ENCODE peak calls at places on chromosomes 7 and 10, in six cellular contexts. X, N, D, Z, T and G are unnamed samples.
A peak's percentile ranks its signal among the peaks of the same experiment; 100 is the strongest.

GRCh38 chr10:77943086-77943901 is 16.7 kb upstream of the DLG5 start:
- DNase-seq in X (no peak), N (peak; percentile 71), D (no peak), Z (peak; percentile 82), T (peak; percentile 31), G (no peak)

GRCh38 chr7:141039366-141039765 is 24.6 kb upstream of the MRPS33 start:
- DNase-seq in X (no peak), N (no peak), D (no peak), Z (peak; percentile 64), T (no peak), G (no peak)

GRCh38 chr7:82204694-82205093 is 238.9 kb downstream of the CACNA2D1 start:
- DNase-seq in X (no peak), N (no peak), D (no peak), Z (peak; percentile 59), T (peak; percentile 43), G (no peak)

GRCh38 chr7:102152672-102153585 is 133.7 kb upstream of the SH2B2 start:
- DNase-seq in X (no peak), N (no peak), D (no peak), Z (no peak), T (no peak), G (no peak)

GRCh38 chr10:35876248-35876647 is 234.2 kb upstream of the FZD8 start:
- DNase-seq in X (no peak), N (no peak), D (no peak), Z (peak; percentile 85), T (no peak), G (no peak)

GRCh38 chr7:128431754-128432153 is 22.0 kb upstream of the IMPDH1 start:
- DNase-seq in X (no peak), N (no peak), D (no peak), Z (no peak), T (no peak), G (no peak)

GRCh38 chr10:70174058-70174741 is 3.9 kb upstream of the SAR1A start:
- DNase-seq in X (no peak), N (no peak), D (peak; percentile 61), Z (no peak), T (no peak), G (no peak)

GRCh38 chr10:86449926-86450558 is 71.5 kb downstream of the WAPL start:
- DNase-seq in X (no peak), N (no peak), D (no peak), Z (no peak), T (peak; percentile 71), G (no peak)

GRCh38 chr10:94546058-94546595 is 539 bp downstream of the HELLS start:
- DNase-seq in X (no peak), N (peak; percentile 46), D (peak; percentile 12), Z (peak; percentile 39), T (peak; percentile 50), G (no peak)

GRCh38 chr10:110420401-110421193 is 77.1 kb upstream of the DUSP5 start:
- DNase-seq in X (no peak), N (no peak), D (no peak), Z (peak; percentile 52), T (no peak), G (no peak)

GRCh38 chr7:610531-611280 is 91.1 kb upstream of the PDGFA start:
- DNase-seq in X (no peak), N (no peak), D (no peak), Z (no peak), T (no peak), G (no peak)

GRCh38 chr7:154919324-154920222 is 83.4 kb downstream of the PAXIP1 start:
- DNase-seq in X (no peak), N (no peak), D (no peak), Z (no peak), T (no peak), G (no peak)

GRCh38 chr10:6348091-6348862 is 145.5 kb downstream of the PFKFB3 start:
- DNase-seq in X (peak; percentile 60), N (no peak), D (peak; percentile 92), Z (peak; percentile 24), T (peak; percentile 93), G (peak; percentile 90)

GRCh38 chr7:108066486-108066885 is 63.5 kb upstream of the LAMB1 start:
- DNase-seq in X (no peak), N (no peak), D (no peak), Z (no peak), T (no peak), G (no peak)

GRCh38 chr10:5628366-5628765 is 38.0 kb downstream of the ASB13 start:
- DNase-seq in X (no peak), N (no peak), D (no peak), Z (peak; percentile 26), T (no peak), G (no peak)

GRCh38 chr7:128869944-128870285 is 7.3 kb downstream of the ATP6V1F start:
- DNase-seq in X (no peak), N (no peak), D (no peak), Z (no peak), T (no peak), G (peak; percentile 32)

GRCh38 chr10:79415736-79416577 is 29.5 kb downstream of the ZCCHC24 start:
- DNase-seq in X (no peak), N (no peak), D (no peak), Z (no peak), T (no peak), G (no peak)

GRCh38 chr10:99809931-99810615 is 27.6 kb downstream of the ABCC2 start:
- DNase-seq in X (no peak), N (no peak), D (no peak), Z (no peak), T (no peak), G (no peak)

GRCh38 chr10:6833458-6834011 is 253.5 kb upstream of the PRKCQ start:
- DNase-seq in X (no peak), N (no peak), D (no peak), Z (no peak), T (no peak), G (no peak)

GRCh38 chr7:92698237-92698841 is 108.1 kb upstream of the FAM133B start:
- DNase-seq in X (no peak), N (peak; percentile 25), D (no peak), Z (peak; percentile 96), T (no peak), G (no peak)

GRCh38 chr7:39753823-39754325 is 130.5 kb downstream of the RALA start:
- DNase-seq in X (no peak), N (no peak), D (no peak), Z (no peak), T (no peak), G (no peak)

GRCh38 chr10:12699258-12699700 is 302.2 kb downstream of the CCDC3 start:
- DNase-seq in X (no peak), N (no peak), D (no peak), Z (no peak), T (no peak), G (no peak)

GRCh38 chr10:50375051-50375452 is 123.7 kb upstream of the ASAH2 start:
- DNase-seq in X (no peak), N (no peak), D (no peak), Z (no peak), T (peak; percentile 64), G (no peak)

GRCh38 chr10:1061930-1062769 is 6.0 kb downstream of the WDR37 start:
- DNase-seq in X (no peak), N (no peak), D (no peak), Z (peak; percentile 77), T (no peak), G (no peak)

GRCh38 chr10:125146791-125147604 is 13.4 kb downstream of the CTBP2 start:
- DNase-seq in X (no peak), N (peak; percentile 44), D (no peak), Z (peak; percentile 88), T (peak; percentile 47), G (peak; percentile 11)

GRCh38 chr7:131654668-131655326 is 98.4 kb upstream of the PODXL start:
- DNase-seq in X (peak; percentile 61), N (peak; percentile 83), D (peak; percentile 84), Z (peak; percentile 76), T (peak; percentile 80), G (peak; percentile 84)

GRCh38 chr7:51244053-51244452 is 72.6 kb downstream of the COBL start:
- DNase-seq in X (no peak), N (no peak), D (no peak), Z (no peak), T (no peak), G (no peak)

GRCh38 chr10:22604314-22605091 is 109.9 kb downstream of the PIP4K2A start:
- DNase-seq in X (no peak), N (no peak), D (no peak), Z (no peak), T (no peak), G (no peak)

GRCh38 chr10:132001238-132001977 is 19.7 kb upstream of the BNIP3 start:
- DNase-seq in X (no peak), N (peak; percentile 63), D (no peak), Z (no peak), T (no peak), G (no peak)

GRCh38 chr7:107742678-107743566 is 1.0 kb upstream of the CBLL1 start:
- DNase-seq in X (no peak), N (peak; percentile 85), D (no peak), Z (no peak), T (peak; percentile 93), G (no peak)

GRCh38 chr10:132707776-132708171 is 78.2 kb downstream of the NKX6-2 start:
- DNase-seq in X (no peak), N (no peak), D (no peak), Z (no peak), T (no peak), G (no peak)

GRCh38 chr10:124005091-124005490 is 88.3 kb downstream of the CHST15 start:
- DNase-seq in X (no peak), N (no peak), D (no peak), Z (no peak), T (no peak), G (no peak)

GRCh38 chr7:25842201-25842726 is 309.7 kb upstream of the NFE2L3 start:
- DNase-seq in X (no peak), N (peak; percentile 70), D (no peak), Z (no peak), T (no peak), G (no peak)

GRCh38 chr10:132536964-132537712 is 449 bp upstream of the INPP5A start:
- DNase-seq in X (peak; percentile 100), N (peak; percentile 97), D (peak; percentile 100), Z (peak; percentile 99), T (peak; percentile 99), G (peak; percentile 100)

GRCh38 chr10:54940418-54940817 is 139.4 kb upstream of the PCDH15 start:
- DNase-seq in X (no peak), N (no peak), D (no peak), Z (no peak), T (no peak), G (no peak)

GRCh38 chr10:75499556-75499955 is 68.1 kb downstream of the LRMDA start:
- DNase-seq in X (no peak), N (no peak), D (no peak), Z (no peak), T (no peak), G (no peak)

GRCh38 chr7:79290841-79291497 is 162.5 kb downstream of the MAGI2 start:
- DNase-seq in X (no peak), N (no peak), D (no peak), Z (peak; percentile 56), T (no peak), G (no peak)

GRCh38 chr10:1153805-1154351 is 97.7 kb downstream of the WDR37 start:
- DNase-seq in X (no peak), N (no peak), D (no peak), Z (no peak), T (no peak), G (peak; percentile 30)

GRCh38 chr10:22605168-22605567 is 109.2 kb downstream of the PIP4K2A start:
- DNase-seq in X (no peak), N (no peak), D (no peak), Z (peak; percentile 50), T (peak; percentile 89), G (no peak)